ENCODE peak calls at places on chromosomes 11 and 22, in five cellular contexts. One of them, this sample, is unnamed.

GRCh38 chr11:68958211-68958610 is 22.6 kb downstream of the MRGPRD start:
- DNase-seq in HepG2: no peak
- DNase-seq in HEK293T: no peak
- DNase-seq in K562: no peak
- DNase-seq in SK-N-SH: peak
- DNase-seq in this sample: no peak

GRCh38 chr11:111452146-111452545 is 60.0 kb downstream of the BTG4 start:
- DNase-seq in K562: no peak
- DNase-seq in SK-N-SH: peak
- DNase-seq in HepG2: no peak
- DNase-seq in HEK293T: no peak
- DNase-seq in this sample: no peak

GRCh38 chr22:35568751-35569725 is 28.4 kb downstream of the RASD2 start:
- DNase-seq in HepG2: no peak
- DNase-seq in HEK293T: no peak
- DNase-seq in K562: no peak
- DNase-seq in SK-N-SH: no peak
- DNase-seq in this sample: no peak

GRCh38 chr11:31720225-31720624 is 90.9 kb downstream of the PAX6 start:
- DNase-seq in K562: no peak
- DNase-seq in HEK293T: no peak
- DNase-seq in HepG2: no peak
- DNase-seq in SK-N-SH: no peak
- DNase-seq in this sample: no peak

GRCh38 chr11:27076121-27076589 is 35.5 kb downstream of the BBOX1 start:
- DNase-seq in SK-N-SH: no peak
- DNase-seq in HepG2: no peak
- DNase-seq in K562: no peak
- DNase-seq in HEK293T: no peak
- DNase-seq in this sample: no peak

GRCh38 chr22:49229483-49230193 is 598.0 kb downstream of the BRD1 start:
- DNase-seq in HEK293T: no peak
- DNase-seq in K562: no peak
- DNase-seq in SK-N-SH: no peak
- DNase-seq in HepG2: no peak
- DNase-seq in this sample: no peak

GRCh38 chr11:121595717-121596156 is 143.0 kb upstream of the SORL1-AS1 start:
- DNase-seq in SK-N-SH: no peak
- DNase-seq in HepG2: no peak
- DNase-seq in K562: no peak
- DNase-seq in HEK293T: no peak
- DNase-seq in this sample: no peak

GRCh38 chr11:109421981-109422590 is at the start of gene C11orf87:
- DNase-seq in SK-N-SH: peak
- DNase-seq in K562: no peak
- DNase-seq in HEK293T: peak
- DNase-seq in HepG2: no peak
- DNase-seq in this sample: no peak

GRCh38 chr11:90874971-90875370 is 652.1 kb upstream of the CHORDC1 start:
- DNase-seq in K562: no peak
- DNase-seq in HEK293T: no peak
- DNase-seq in HepG2: no peak
- DNase-seq in SK-N-SH: no peak
- DNase-seq in this sample: no peak

GRCh38 chr11:17343907-17344306 is 7.7 kb upstream of the NCR3LG1 start:
- DNase-seq in HepG2: no peak
- DNase-seq in SK-N-SH: no peak
- DNase-seq in K562: no peak
- DNase-seq in HEK293T: no peak
- DNase-seq in this sample: no peak

GRCh38 chr11:119323532-119324033 is 6.7 kb upstream of the MCAM start:
- DNase-seq in SK-N-SH: peak
- DNase-seq in K562: peak
- DNase-seq in HepG2: peak
- DNase-seq in HEK293T: peak
- DNase-seq in this sample: peak

GRCh38 chr11:46100670-46101069 is 20.6 kb downstream of the PHF21A start:
- DNase-seq in HepG2: no peak
- DNase-seq in SK-N-SH: no peak
- DNase-seq in HEK293T: no peak
- DNase-seq in K562: no peak
- DNase-seq in this sample: peak

GRCh38 chr11:70694371-70694770 is 296.0 kb downstream of the CTTN start:
- DNase-seq in HEK293T: no peak
- DNase-seq in HepG2: no peak
- DNase-seq in SK-N-SH: no peak
- DNase-seq in K562: no peak
- DNase-seq in this sample: no peak

GRCh38 chr22:49107961-49108530 is 719.6 kb downstream of the BRD1 start:
- DNase-seq in HEK293T: no peak
- DNase-seq in K562: no peak
- DNase-seq in SK-N-SH: no peak
- DNase-seq in HepG2: no peak
- DNase-seq in this sample: no peak

GRCh38 chr11:115548878-115549528 is 44.8 kb upstream of the CADM1 start:
- DNase-seq in HepG2: peak
- DNase-seq in K562: no peak
- DNase-seq in HEK293T: no peak
- DNase-seq in SK-N-SH: no peak
- DNase-seq in this sample: no peak

GRCh38 chr22:17920145-17920605 is 104.2 kb downstream of the MICAL3 start:
- DNase-seq in K562: peak
- DNase-seq in HepG2: peak
- DNase-seq in SK-N-SH: peak
- DNase-seq in HEK293T: peak
- DNase-seq in this sample: no peak

GRCh38 chr11:65321076-65321475 is 6.4 kb downstream of the CDC42EP2 start:
- DNase-seq in HEK293T: no peak
- DNase-seq in SK-N-SH: no peak
- DNase-seq in HepG2: no peak
- DNase-seq in K562: no peak
- DNase-seq in this sample: no peak

GRCh38 chr11:106397787-106398355 is 320.4 kb downstream of the AASDHPPT start:
- DNase-seq in HEK293T: no peak
- DNase-seq in SK-N-SH: no peak
- DNase-seq in HepG2: no peak
- DNase-seq in K562: no peak
- DNase-seq in this sample: no peak

GRCh38 chr11:105022998-105023397 is at the start of gene CASP5:
- DNase-seq in K562: no peak
- DNase-seq in HepG2: no peak
- DNase-seq in SK-N-SH: no peak
- DNase-seq in HEK293T: no peak
- DNase-seq in this sample: no peak

GRCh38 chr22:40484906-40485660 is 114.7 kb downstream of the SGSM3 start:
- DNase-seq in HEK293T: no peak
- DNase-seq in K562: no peak
- DNase-seq in SK-N-SH: no peak
- DNase-seq in HepG2: no peak
- DNase-seq in this sample: no peak

GRCh38 chr11:86737223-86737622 is 63.1 kb upstream of the PRSS23 start:
- DNase-seq in SK-N-SH: no peak
- DNase-seq in K562: no peak
- DNase-seq in HEK293T: no peak
- DNase-seq in HepG2: no peak
- DNase-seq in this sample: no peak

GRCh38 chr11:13016415-13016814 is 7.3 kb downstream of the RASSF10 start:
- DNase-seq in K562: no peak
- DNase-seq in HepG2: no peak
- DNase-seq in HEK293T: no peak
- DNase-seq in SK-N-SH: no peak
- DNase-seq in this sample: no peak

GRCh38 chr11:134120143-134120850 is 51.4 kb downstream of the JAM3 start:
- DNase-seq in HEK293T: no peak
- DNase-seq in HepG2: no peak
- DNase-seq in K562: no peak
- DNase-seq in SK-N-SH: no peak
- DNase-seq in this sample: no peak

GRCh38 chr11:120215634-120216033 is 4.8 kb downstream of the OAF start:
- DNase-seq in HEK293T: no peak
- DNase-seq in K562: peak
- DNase-seq in HepG2: no peak
- DNase-seq in SK-N-SH: no peak
- DNase-seq in this sample: no peak

GRCh38 chr11:34837246-34837856 is 78.8 kb downstream of the APIP start:
- DNase-seq in K562: no peak
- DNase-seq in HepG2: peak
- DNase-seq in SK-N-SH: no peak
- DNase-seq in HEK293T: no peak
- DNase-seq in this sample: no peak

GRCh38 chr11:45145421-45146071 is 893 bp upstream of the PRDM11 start:
- DNase-seq in K562: no peak
- DNase-seq in HepG2: no peak
- DNase-seq in SK-N-SH: no peak
- DNase-seq in HEK293T: no peak
- DNase-seq in this sample: no peak

GRCh38 chr11:36417154-36417553 is 92.9 kb downstream of the TRAF6 start:
- DNase-seq in HEK293T: no peak
- DNase-seq in SK-N-SH: no peak
- DNase-seq in HepG2: no peak
- DNase-seq in K562: no peak
- DNase-seq in this sample: no peak

GRCh38 chr22:17811119-17811518 is 36.9 kb upstream of the BID start:
- DNase-seq in HepG2: no peak
- DNase-seq in K562: no peak
- DNase-seq in HEK293T: no peak
- DNase-seq in SK-N-SH: no peak
- DNase-seq in this sample: no peak

GRCh38 chr22:28017558-28017820 is 98.4 kb upstream of the PITPNB start:
- DNase-seq in SK-N-SH: no peak
- DNase-seq in HepG2: no peak
- DNase-seq in HEK293T: no peak
- DNase-seq in K562: no peak
- DNase-seq in this sample: no peak

GRCh38 chr11:60922906-60923305 is 1.4 kb upstream of the TMEM132A start:
- DNase-seq in K562: no peak
- DNase-seq in SK-N-SH: no peak
- DNase-seq in HepG2: no peak
- DNase-seq in HEK293T: no peak
- DNase-seq in this sample: no peak

GRCh38 chr11:60923800-60924109 is 505 bp upstream of the TMEM132A start:
- DNase-seq in K562: no peak
- DNase-seq in HEK293T: no peak
- DNase-seq in SK-N-SH: no peak
- DNase-seq in HepG2: no peak
- DNase-seq in this sample: no peak

GRCh38 chr11:60923326-60923725 is 934 bp upstream of the TMEM132A start:
- DNase-seq in K562: no peak
- DNase-seq in HEK293T: no peak
- DNase-seq in HepG2: no peak
- DNase-seq in SK-N-SH: peak
- DNase-seq in this sample: no peak

GRCh38 chr11:60924906-60925684 is 835 bp downstream of the TMEM132A start:
- DNase-seq in HepG2: no peak
- DNase-seq in HEK293T: peak
- DNase-seq in K562: no peak
- DNase-seq in SK-N-SH: peak
- DNase-seq in this sample: no peak

GRCh38 chr11:60924110-60924905 is at the start of gene TMEM132A:
- DNase-seq in HepG2: peak
- DNase-seq in HEK293T: peak
- DNase-seq in SK-N-SH: peak
- DNase-seq in K562: peak
- DNase-seq in this sample: no peak
- TF ChIP-seq FOXM1 in HepG2: no peak
- TF ChIP-seq FOXM1 in HEK293T: peak
- TF ChIP-seq FOXM1 in SK-N-SH: no peak
- TF ChIP-seq FOXM1 in K562: no peak
- TF ChIP-seq FOXM1 in this sample: no peak

DNA sequence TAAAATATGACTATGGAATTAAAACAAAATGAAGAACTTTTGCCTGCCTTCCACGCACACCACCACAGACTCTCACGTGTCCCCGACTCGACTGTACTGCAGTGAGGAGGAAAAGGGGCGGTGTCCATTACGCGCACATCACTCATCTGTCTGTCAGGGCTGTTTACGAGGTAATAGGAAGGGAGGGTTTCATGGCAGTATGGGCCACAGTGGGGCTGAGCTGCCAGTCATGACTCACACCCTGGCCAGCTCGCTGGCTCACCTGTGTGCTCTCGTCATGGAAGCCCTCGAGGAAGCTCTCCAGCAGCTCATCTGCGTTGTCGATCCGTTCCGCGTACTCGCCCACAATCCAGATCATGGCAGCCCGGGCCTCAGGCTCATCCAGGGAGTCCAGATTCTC is 33.5 kb upstream of the RASL10A start:
- DNase-seq in SK-N-SH: no peak
- DNase-seq in HepG2: no peak
- DNase-seq in HEK293T: no peak
- DNase-seq in K562: no peak
- DNase-seq in this sample: no peak
- TF ChIP-seq FOXM1 in SK-N-SH: no peak
- TF ChIP-seq FOXM1 in HepG2: no peak
- TF ChIP-seq FOXM1 in HEK293T: no peak
- TF ChIP-seq FOXM1 in K562: no peak
- TF ChIP-seq FOXM1 in this sample: no peak

DNA sequence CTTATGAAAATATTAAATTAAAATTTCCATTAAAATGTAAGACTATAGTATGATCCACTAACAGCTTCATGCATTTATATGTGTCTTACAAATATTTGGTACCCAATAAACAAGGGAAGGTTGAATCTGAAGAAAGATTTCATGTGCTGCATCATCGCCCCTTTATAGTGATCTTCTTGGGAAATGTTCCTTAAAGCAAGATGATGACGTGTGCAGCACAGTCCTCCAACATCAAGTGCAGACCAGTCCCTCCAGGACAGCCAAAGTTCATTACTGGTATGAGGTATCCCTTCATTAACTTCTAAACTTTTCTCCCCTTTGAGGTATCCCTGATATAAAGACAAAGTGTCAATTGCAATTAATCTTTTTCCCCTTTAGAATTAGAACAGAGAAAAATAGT is 567.0 kb downstream of the METTL15 start:
- DNase-seq in K562: no peak
- DNase-seq in HepG2: no peak
- DNase-seq in HEK293T: no peak
- DNase-seq in SK-N-SH: no peak
- DNase-seq in this sample: no peak
- TF ChIP-seq FOXM1 in K562: no peak
- TF ChIP-seq FOXM1 in HepG2: no peak
- TF ChIP-seq FOXM1 in HEK293T: no peak
- TF ChIP-seq FOXM1 in SK-N-SH: no peak
- TF ChIP-seq FOXM1 in this sample: no peak

GRCh38 chr11:66477256-66478201 is 2.7 kb upstream of the DPP3 start:
- DNase-seq in HepG2: no peak
- DNase-seq in K562: no peak
- DNase-seq in HEK293T: no peak
- DNase-seq in SK-N-SH: no peak
- DNase-seq in this sample: no peak

GRCh38 chr11:66478823-66479740 is 1.2 kb upstream of the DPP3 start:
- DNase-seq in SK-N-SH: peak
- DNase-seq in HepG2: peak
- DNase-seq in K562: peak
- DNase-seq in HEK293T: no peak
- DNase-seq in this sample: no peak

GRCh38 chr11:66476173-66476840 is 3.9 kb upstream of the DPP3 start:
- DNase-seq in K562: no peak
- DNase-seq in HepG2: no peak
- DNase-seq in HEK293T: no peak
- DNase-seq in SK-N-SH: no peak
- DNase-seq in this sample: no peak

GRCh38 chr11:66475349-66476172 is 4.7 kb upstream of the DPP3 start:
- DNase-seq in K562: no peak
- DNase-seq in HepG2: no peak
- DNase-seq in SK-N-SH: no peak
- DNase-seq in HEK293T: no peak
- DNase-seq in this sample: no peak

GRCh38 chr11:66476841-66477251 is 3.4 kb upstream of the DPP3 start:
- DNase-seq in HepG2: no peak
- DNase-seq in K562: no peak
- DNase-seq in HEK293T: no peak
- DNase-seq in SK-N-SH: peak
- DNase-seq in this sample: no peak
- TF ChIP-seq FOXM1 in HepG2: no peak
- TF ChIP-seq FOXM1 in K562: no peak
- TF ChIP-seq FOXM1 in HEK293T: no peak
- TF ChIP-seq FOXM1 in SK-N-SH: no peak
- TF ChIP-seq FOXM1 in this sample: no peak